ENCODE peak calls at places on chromosomes 5 and 9, in five cellular contexts. One of them, this sample, is unnamed.
A peak's percentile ranks its signal among the peaks of the same experiment; 100 is the strongest.

GRCh38 chr5:39905356-39905755 is 480.6 kb upstream of the DAB2 start:
- DNase-seq in HepG2: no peak
- DNase-seq in NT2/D1: no peak
- DNase-seq in GM12878: no peak
- DNase-seq in H1: no peak
- DNase-seq in this sample: no peak

GRCh38 chr9:27344776-27345175 is 47.8 kb upstream of the EQTN start:
- DNase-seq in HepG2: no peak
- DNase-seq in NT2/D1: no peak
- DNase-seq in GM12878: no peak
- DNase-seq in H1: no peak
- DNase-seq in this sample: no peak

GRCh38 chr5:81825237-81825636 is 74.3 kb upstream of the SSBP2 start:
- DNase-seq in HepG2: no peak
- DNase-seq in NT2/D1: no peak
- DNase-seq in GM12878: no peak
- DNase-seq in H1: no peak
- DNase-seq in this sample: no peak

GRCh38 chr5:124157320-124157719 is 589.1 kb downstream of the ZNF608 start:
- DNase-seq in HepG2: no peak
- DNase-seq in NT2/D1: no peak
- DNase-seq in GM12878: peak; percentile 4
- DNase-seq in H1: no peak
- DNase-seq in this sample: no peak

GRCh38 chr9:132945186-132946130 is 1.0 kb upstream of the TSC1 start:
- DNase-seq in HepG2: no peak
- DNase-seq in NT2/D1: no peak
- DNase-seq in GM12878: no peak
- DNase-seq in H1: no peak
- DNase-seq in this sample: no peak

GRCh38 chr9:89179920-89180667 is 1.5 kb upstream of the SHC3 start:
- DNase-seq in HepG2: peak; percentile 82
- DNase-seq in NT2/D1: peak; percentile 92
- DNase-seq in GM12878: no peak
- DNase-seq in H1: peak; percentile 75
- DNase-seq in this sample: peak; percentile 86

GRCh38 chr5:68159251-68159951 is 56.2 kb upstream of the PIK3R1 start:
- DNase-seq in HepG2: no peak
- DNase-seq in NT2/D1: no peak
- DNase-seq in GM12878: no peak
- DNase-seq in H1: no peak
- DNase-seq in this sample: no peak

GRCh38 chr9:131562032-131562959 is 17.0 kb downstream of the PRRT1B start:
- DNase-seq in HepG2: peak; percentile 18
- DNase-seq in NT2/D1: peak; percentile 38
- DNase-seq in GM12878: no peak
- DNase-seq in H1: no peak
- DNase-seq in this sample: no peak

GRCh38 chr5:173020154-173020581 is 36.0 kb upstream of the CREBRF start:
- DNase-seq in HepG2: no peak
- DNase-seq in NT2/D1: no peak
- DNase-seq in GM12878: no peak
- DNase-seq in H1: no peak
- DNase-seq in this sample: no peak

GRCh38 chr9:557601-558201 is 283.8 kb upstream of the DMRT1 start:
- DNase-seq in HepG2: peak; percentile 11
- DNase-seq in NT2/D1: peak; percentile 11
- DNase-seq in GM12878: no peak
- DNase-seq in H1: no peak
- DNase-seq in this sample: no peak

GRCh38 chr5:150624334-150625163 is 15.9 kb upstream of the SYNPO start:
- DNase-seq in HepG2: no peak
- DNase-seq in NT2/D1: no peak
- DNase-seq in GM12878: no peak
- DNase-seq in H1: no peak
- DNase-seq in this sample: peak; percentile 75

GRCh38 chr9:131625848-131626670 is 80.7 kb downstream of the PRRT1B start:
- DNase-seq in HepG2: no peak
- DNase-seq in NT2/D1: no peak
- DNase-seq in GM12878: no peak
- DNase-seq in H1: no peak
- DNase-seq in this sample: no peak

GRCh38 chr9:121213136-121213806 is 11.6 kb upstream of the RAB14 start:
- DNase-seq in HepG2: peak; percentile 77
- DNase-seq in NT2/D1: peak; percentile 87
- DNase-seq in GM12878: no peak
- DNase-seq in H1: peak; percentile 74
- DNase-seq in this sample: peak; percentile 86

GRCh38 chr9:129580211-129580915 is 40.5 kb downstream of the C9orf50 start:
- DNase-seq in HepG2: peak; percentile 91
- DNase-seq in NT2/D1: no peak
- DNase-seq in GM12878: peak; percentile 64
- DNase-seq in H1: no peak
- DNase-seq in this sample: no peak

GRCh38 chr5:30581198-30581925 is 612.1 kb upstream of the CDH6 start:
- DNase-seq in HepG2: peak; percentile 13
- DNase-seq in NT2/D1: no peak
- DNase-seq in GM12878: no peak
- DNase-seq in H1: no peak
- DNase-seq in this sample: no peak

GRCh38 chr9:111897831-111898144 is 1.2 kb downstream of the UGCG start:
- DNase-seq in HepG2: no peak
- DNase-seq in NT2/D1: no peak
- DNase-seq in GM12878: peak; percentile 74
- DNase-seq in H1: no peak
- DNase-seq in this sample: no peak

GRCh38 chr5:65037845-65038815 is 269.4 kb downstream of the CWC27 start:
- DNase-seq in HepG2: peak; percentile 39
- DNase-seq in NT2/D1: peak; percentile 48
- DNase-seq in GM12878: no peak
- DNase-seq in H1: peak; percentile 44
- DNase-seq in this sample: peak; percentile 59

GRCh38 chr9:110021891-110022290 is 186.1 kb downstream of the C9orf152 start:
- DNase-seq in HepG2: no peak
- DNase-seq in NT2/D1: no peak
- DNase-seq in GM12878: peak; percentile 60
- DNase-seq in H1: no peak
- DNase-seq in this sample: no peak
- TF ChIP-seq SUZ12 in HepG2: no peak
- TF ChIP-seq SUZ12 in NT2/D1: no peak
- TF ChIP-seq SUZ12 in GM12878: no peak
- TF ChIP-seq SUZ12 in H1: no peak
- TF ChIP-seq SUZ12 in this sample: no peak

GRCh38 chr9:137593176-137593575 is 2.9 kb upstream of the ZMYND19 start:
- DNase-seq in HepG2: no peak
- DNase-seq in NT2/D1: no peak
- DNase-seq in GM12878: no peak
- DNase-seq in H1: no peak
- DNase-seq in this sample: no peak
- TF ChIP-seq SUZ12 in HepG2: no peak
- TF ChIP-seq SUZ12 in NT2/D1: no peak
- TF ChIP-seq SUZ12 in GM12878: no peak
- TF ChIP-seq SUZ12 in H1: no peak
- TF ChIP-seq SUZ12 in this sample: no peak

GRCh38 chr5:133533541-133533940 is 78.8 kb downstream of the FSTL4 start:
- DNase-seq in HepG2: no peak
- DNase-seq in NT2/D1: no peak
- DNase-seq in GM12878: no peak
- DNase-seq in H1: no peak
- DNase-seq in this sample: no peak

GRCh38 chr5:133528841-133529240 is 83.5 kb downstream of the FSTL4 start:
- DNase-seq in HepG2: no peak
- DNase-seq in NT2/D1: no peak
- DNase-seq in GM12878: no peak
- DNase-seq in H1: no peak
- DNase-seq in this sample: no peak

GRCh38 chr5:133530270-133530669 is 82.1 kb downstream of the FSTL4 start:
- DNase-seq in HepG2: no peak
- DNase-seq in NT2/D1: no peak
- DNase-seq in GM12878: no peak
- DNase-seq in H1: no peak
- DNase-seq in this sample: no peak

GRCh38 chr5:133531178-133531577 is 81.2 kb downstream of the FSTL4 start:
- DNase-seq in HepG2: no peak
- DNase-seq in NT2/D1: no peak
- DNase-seq in GM12878: no peak
- DNase-seq in H1: no peak
- DNase-seq in this sample: no peak

GRCh38 chr5:133531634-133532033 is 80.7 kb downstream of the FSTL4 start:
- DNase-seq in HepG2: no peak
- DNase-seq in NT2/D1: no peak
- DNase-seq in GM12878: no peak
- DNase-seq in H1: no peak
- DNase-seq in this sample: no peak
- TF ChIP-seq SUZ12 in HepG2: no peak
- TF ChIP-seq SUZ12 in NT2/D1: no peak
- TF ChIP-seq SUZ12 in GM12878: no peak
- TF ChIP-seq SUZ12 in H1: no peak
- TF ChIP-seq SUZ12 in this sample: no peak

GRCh38 chr9:87707805-87708500 is 18.0 kb upstream of the CTSL start:
- DNase-seq in HepG2: no peak
- DNase-seq in NT2/D1: no peak
- DNase-seq in GM12878: no peak
- DNase-seq in H1: no peak
- DNase-seq in this sample: no peak
- TF ChIP-seq SUZ12 in HepG2: no peak
- TF ChIP-seq SUZ12 in NT2/D1: no peak
- TF ChIP-seq SUZ12 in GM12878: no peak
- TF ChIP-seq SUZ12 in H1: no peak
- TF ChIP-seq SUZ12 in this sample: no peak

GRCh38 chr5:19322716-19323485 is 665.1 kb downstream of the CDH18 start:
- DNase-seq in HepG2: no peak
- DNase-seq in NT2/D1: no peak
- DNase-seq in GM12878: no peak
- DNase-seq in H1: no peak
- DNase-seq in this sample: no peak
- TF ChIP-seq SUZ12 in HepG2: no peak
- TF ChIP-seq SUZ12 in NT2/D1: no peak
- TF ChIP-seq SUZ12 in GM12878: no peak
- TF ChIP-seq SUZ12 in H1: no peak
- TF ChIP-seq SUZ12 in this sample: no peak

DNA sequence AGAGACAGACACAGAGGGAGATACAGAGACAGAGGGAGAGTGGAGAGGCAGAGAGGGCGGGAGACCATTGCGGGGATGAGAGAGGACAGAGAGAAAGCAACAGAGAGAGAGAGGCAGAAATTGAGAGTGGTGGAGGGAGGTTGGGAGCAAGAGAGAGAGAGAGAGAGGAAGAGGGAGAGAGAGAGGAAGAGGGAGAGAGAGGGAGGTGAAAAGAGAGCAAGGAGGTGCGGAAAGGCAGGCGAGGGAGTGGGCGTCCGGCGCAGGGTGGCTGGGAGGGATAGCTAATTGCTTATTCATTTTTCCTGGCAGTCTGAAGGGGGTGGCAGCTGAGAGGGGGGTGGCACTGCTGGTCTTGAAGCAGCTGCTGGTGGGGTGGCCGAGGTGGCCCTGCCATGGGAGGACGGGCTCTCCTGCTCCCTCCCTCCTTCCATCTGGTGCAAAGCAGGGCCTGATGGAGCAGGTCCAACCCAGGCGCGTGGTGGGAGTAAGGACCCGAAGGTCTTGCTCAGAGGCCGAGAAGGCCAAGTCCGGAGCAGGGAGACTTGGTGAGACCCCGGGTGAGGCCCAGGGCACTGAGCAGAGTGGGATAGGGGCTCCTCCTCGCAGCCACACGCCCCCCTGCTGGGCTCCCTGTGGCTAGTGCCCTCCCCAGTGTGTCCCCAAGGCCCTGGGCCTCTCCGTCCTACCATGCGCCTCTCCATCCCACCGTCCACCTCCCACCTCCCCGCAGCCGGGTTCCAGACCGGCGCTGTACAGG is 25.3 kb upstream of the RNU6ATAC start:
- DNase-seq in HepG2: no peak
- DNase-seq in NT2/D1: no peak
- DNase-seq in GM12878: no peak
- DNase-seq in H1: no peak
- DNase-seq in this sample: no peak
- TF ChIP-seq SUZ12 in HepG2: no peak
- TF ChIP-seq SUZ12 in NT2/D1: no peak
- TF ChIP-seq SUZ12 in GM12878: no peak
- TF ChIP-seq SUZ12 in H1: no peak
- TF ChIP-seq SUZ12 in this sample: no peak

DNA sequence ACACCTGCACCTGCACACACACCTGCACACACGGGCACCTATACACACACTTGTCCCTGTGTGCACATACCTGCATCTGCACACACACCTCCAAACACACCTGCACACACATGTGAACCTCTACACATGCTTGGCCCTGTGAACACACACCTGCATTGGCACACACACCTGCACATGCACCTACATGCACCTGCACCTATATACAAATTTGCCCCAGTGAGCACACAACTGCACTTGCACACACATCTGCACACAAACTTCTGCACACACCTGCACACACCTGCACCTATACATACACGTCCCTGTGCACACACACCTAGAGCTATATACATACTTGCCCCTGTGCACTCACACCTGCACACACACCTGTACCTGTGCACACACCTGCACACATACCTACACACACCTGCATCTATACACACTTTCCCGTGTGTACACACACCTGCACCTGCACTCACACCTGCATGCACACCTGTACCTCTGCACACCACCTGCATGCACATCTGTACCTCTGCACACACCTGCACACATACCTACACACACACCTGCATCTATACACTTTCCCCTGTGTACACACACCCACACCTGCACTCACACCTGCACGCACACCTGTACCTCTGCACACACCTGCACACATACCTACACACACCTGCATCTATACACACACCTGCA is 21.5 kb upstream of the LPCAT1 start:
- DNase-seq in HepG2: no peak
- DNase-seq in NT2/D1: no peak
- DNase-seq in GM12878: no peak
- DNase-seq in H1: no peak
- DNase-seq in this sample: no peak
- TF ChIP-seq SUZ12 in HepG2: no peak
- TF ChIP-seq SUZ12 in NT2/D1: no peak
- TF ChIP-seq SUZ12 in GM12878: no peak
- TF ChIP-seq SUZ12 in H1: no peak
- TF ChIP-seq SUZ12 in this sample: no peak

This sample was measured in HEK293T.